ENCODE peak calls at places on chromosomes 5 and 9, in eight cellular contexts. O, V, Y, W, X, R, H and U are unnamed samples.

GRCh38 chr5:14155075-14155474 is 11.9 kb downstream of the TRIO start:
- DNase-seq in O (no peak), V (no peak), Y (no peak), W (no peak), X (no peak), R (no peak), H (no peak), U (no peak)

GRCh38 chr5:113487779-113488644 is at the start of gene MCC:
- DNase-seq in O (peak; percentile 82), V (peak; percentile 74), Y (no peak), W (peak; percentile 22), X (peak; percentile 15), R (no peak), H (peak; percentile 95), U (peak; percentile 84)

GRCh38 chr5:57499262-57500050 is 16.8 kb upstream of the ACTBL2 start:
- DNase-seq in O (peak; percentile 65), V (no peak), Y (no peak), W (no peak), X (no peak), R (no peak), H (peak; percentile 50), U (no peak)

GRCh38 chr9:36928670-36929349 is 105.3 kb downstream of the PAX5 start:
- DNase-seq in O (peak; percentile 85), V (no peak), Y (no peak), W (no peak), X (no peak), R (peak; percentile 20), H (peak; percentile 69), U (no peak)

GRCh38 chr9:113687680-113688371 is 188.3 kb upstream of the ZNF618 start:
- DNase-seq in O (no peak), V (no peak), Y (no peak), W (no peak), X (no peak), R (no peak), H (no peak), U (no peak)

GRCh38 chr5:37776826-37777225 is 63.0 kb downstream of the GDNF start:
- DNase-seq in O (no peak), V (no peak), Y (no peak), W (no peak), X (no peak), R (no peak), H (peak; percentile 94), U (no peak)

GRCh38 chr9:100449420-100449819 is 22.5 kb downstream of the MSANTD3 start:
- DNase-seq in O (no peak), V (no peak), Y (no peak), W (no peak), X (no peak), R (no peak), H (no peak), U (no peak)

GRCh38 chr9:88746029-88746743 is 211.2 kb downstream of the NXNL2 start:
- DNase-seq in O (no peak), V (peak; percentile 44), Y (no peak), W (no peak), X (no peak), R (no peak), H (peak; percentile 84), U (no peak)

GRCh38 chr5:126595486-126596083 is 566 bp upstream of the ALDH7A1 start:
- DNase-seq in O (no peak), V (no peak), Y (no peak), W (no peak), X (no peak), R (no peak), H (no peak), U (no peak)

GRCh38 chr5:53971096-53971495 is 339.3 kb downstream of the ARL15 start:
- DNase-seq in O (no peak), V (no peak), Y (no peak), W (no peak), X (no peak), R (no peak), H (no peak), U (no peak)

GRCh38 chr5:175922192-175922885 is 45.8 kb downstream of the THOC3 start:
- DNase-seq in O (peak; percentile 53), V (no peak), Y (no peak), W (no peak), X (no peak), R (no peak), H (peak; percentile 96), U (no peak)

GRCh38 chr5:176530406-176530982 is 6.7 kb downstream of the RNF44 start:
- DNase-seq in O (no peak), V (no peak), Y (no peak), W (no peak), X (no peak), R (no peak), H (no peak), U (no peak)

GRCh38 chr5:61100425-61100824 is 61.8 kb downstream of the SMIM15 start:
- DNase-seq in O (no peak), V (no peak), Y (no peak), W (no peak), X (no peak), R (peak; percentile 67), H (no peak), U (no peak)

GRCh38 chr9:95381243-95381642 is 63.7 kb upstream of the FANCC start:
- DNase-seq in O (no peak), V (no peak), Y (no peak), W (no peak), X (no peak), R (no peak), H (peak; percentile 26), U (no peak)

GRCh38 chr5:56516936-56517521 is 283.9 kb upstream of the ANKRD55 start:
- DNase-seq in O (no peak), V (peak; percentile 81), Y (no peak), W (no peak), X (no peak), R (no peak), H (no peak), U (peak; percentile 34)

GRCh38 chr9:113578279-113578865 is 114.8 kb downstream of the RGS3 start:
- DNase-seq in O (no peak), V (no peak), Y (no peak), W (no peak), X (no peak), R (no peak), H (no peak), U (no peak)

GRCh38 chr9:93037476-93037971 is 21.0 kb upstream of the SUSD3 start:
- DNase-seq in O (no peak), V (no peak), Y (no peak), W (no peak), X (no peak), R (no peak), H (no peak), U (no peak)

GRCh38 chr9:20941177-20941690 is 90.2 kb downstream of the HACD4 start:
- DNase-seq in O (peak; percentile 76), V (peak; percentile 50), Y (peak; percentile 23), W (no peak), X (peak; percentile 45), R (peak; percentile 60), H (peak; percentile 66), U (peak; percentile 67)

GRCh38 chr9:110712955-110713354 is 44.4 kb downstream of the MUSK start:
- DNase-seq in O (no peak), V (no peak), Y (no peak), W (no peak), X (no peak), R (no peak), H (peak; percentile 18), U (no peak)

GRCh38 chr9:76773051-76773450 is 8.8 kb downstream of the PCA3 start:
- DNase-seq in O (no peak), V (no peak), Y (no peak), W (no peak), X (no peak), R (no peak), H (no peak), U (no peak)

GRCh38 chr9:130333041-130334040 is 67.8 kb downstream of the HMCN2 start:
- DNase-seq in O (no peak), V (peak; percentile 17), Y (no peak), W (no peak), X (no peak), R (no peak), H (no peak), U (no peak)

GRCh38 chr9:1051286-1052118 is 1.3 kb downstream of the DMRT2 start:
- DNase-seq in O (no peak), V (no peak), Y (no peak), W (no peak), X (no peak), R (no peak), H (peak; percentile 15), U (peak; percentile 25)

GRCh38 chr5:36311967-36312366 is 10.3 kb upstream of the RANBP3L start:
- DNase-seq in O (no peak), V (no peak), Y (no peak), W (no peak), X (no peak), R (no peak), H (no peak), U (no peak)

GRCh38 chr9:7777776-7778175 is 21.8 kb downstream of the DMAC1 start:
- DNase-seq in O (no peak), V (no peak), Y (no peak), W (no peak), X (no peak), R (no peak), H (no peak), U (no peak)

GRCh38 chr9:131744171-131744714 is 4.4 kb upstream of the RAPGEF1 start:
- DNase-seq in O (no peak), V (peak; percentile 77), Y (no peak), W (no peak), X (peak; percentile 45), R (no peak), H (no peak), U (no peak)

GRCh38 chr5:78930742-78931141 is 54.4 kb downstream of the ARSB start:
- DNase-seq in O (no peak), V (no peak), Y (no peak), W (no peak), X (no peak), R (no peak), H (peak; percentile 47), U (no peak)

GRCh38 chr5:6713274-6714181 is at the start of gene TENT4A:
- DNase-seq in O (peak; percentile 97), V (no peak), Y (no peak), W (no peak), X (peak; percentile 95), R (no peak), H (peak; percentile 99), U (no peak)

GRCh38 chr9:92030367-92030766 is 80.3 kb upstream of the ROR2 start:
- DNase-seq in O (no peak), V (no peak), Y (no peak), W (no peak), X (no peak), R (no peak), H (no peak), U (no peak)

GRCh38 chr5:6108981-6109595 is 269.3 kb downstream of the MED10 start:
- DNase-seq in O (no peak), V (no peak), Y (no peak), W (no peak), X (no peak), R (no peak), H (no peak), U (no peak)

GRCh38 chr5:158758666-158759065 is 341.1 kb downstream of the EBF1 start:
- DNase-seq in O (no peak), V (no peak), Y (no peak), W (no peak), X (no peak), R (no peak), H (peak; percentile 73), U (no peak)

GRCh38 chr9:16252631-16253030 is 617.8 kb downstream of the BNC2 start:
- DNase-seq in O (no peak), V (no peak), Y (no peak), W (no peak), X (no peak), R (no peak), H (no peak), U (no peak)

GRCh38 chr9:12849486-12850010 is 74.7 kb downstream of the LURAP1L start:
- DNase-seq in O (no peak), V (no peak), Y (no peak), W (no peak), X (no peak), R (no peak), H (no peak), U (no peak)

GRCh38 chr9:25677301-25678146 is 720 bp downstream of the TUSC1 start:
- DNase-seq in O (peak; percentile 70), V (peak; percentile 86), Y (no peak), W (peak; percentile 15), X (no peak), R (no peak), H (peak; percentile 80), U (peak; percentile 81)

GRCh38 chr5:73119492-73120157 is 750 bp upstream of the TMEM171 start:
- DNase-seq in O (no peak), V (peak; percentile 53), Y (no peak), W (no peak), X (no peak), R (no peak), H (no peak), U (no peak)